ENCODE peak calls at places on chromosome 11, in four cellular contexts. A is heart right ventricle; N is CD8-positive, alpha-beta T cell; P is neuronal stem cell. F is an unnamed sample. For H3K36me3, the result is how much of the 10 kb centered on the place peaks cover.

GRCh38 chr11:46541593-46542371 is 52.0 kb downstream of the AMBRA1 start:
- DNase-seq in A (peak), P (no peak), N (no peak), F (no peak)

GRCh38 chr11:90500922-90501568 is 278.2 kb upstream of the CHORDC1 start:
- DNase-seq in A (no peak), N (no peak), P (no peak), F (no peak)

GRCh38 chr11:122367809-122368231 is 251.8 kb upstream of the BLID start:
- DNase-seq in P (no peak), A (no peak), N (no peak), F (no peak)

GRCh38 chr11:70491696-70492472 is 93.6 kb downstream of the CTTN start:
- DNase-seq in A (no peak), N (no peak), P (no peak), F (peak)

GRCh38 chr11:128480665-128481064 is 106.7 kb downstream of the ETS1 start:
- DNase-seq in A (no peak), N (no peak), P (no peak), F (no peak)

GRCh38 chr11:60563553-60564235 is 48.5 kb downstream of the MS4A13 start:
- DNase-seq in P (no peak), A (no peak), N (no peak), F (peak)

GRCh38 chr11:79592441-79593223 is 151.8 kb upstream of the TENM4 start:
- DNase-seq in A (no peak), N (no peak), P (no peak), F (no peak)

GRCh38 chr11:11157201-11157600 is 195.8 kb downstream of the CSNK2A3 start:
- DNase-seq in N (peak), A (no peak), P (no peak), F (peak)

GRCh38 chr11:17544181-17544622 is at the start of gene USH1C:
- DNase-seq in N (no peak), P (no peak), A (peak), F (no peak)

GRCh38 chr11:27619039-27619438 is 81.2 kb downstream of the BDNF start:
- DNase-seq in A (no peak), N (no peak), P (no peak), F (no peak)

GRCh38 chr11:30260813-30261212 is 30.0 kb downstream of the FSHB start:
- DNase-seq in P (no peak), A (no peak), N (no peak), F (no peak)

GRCh38 chr11:17972987-17973386 is 39.9 kb downstream of the SERGEF start:
- DNase-seq in P (peak), A (peak), N (no peak), F (peak)

GRCh38 chr11:125164091-125164421 is 495 bp upstream of the PKNOX2 start:
- DNase-seq in A (no peak), N (no peak), P (no peak), F (no peak)
- H3K4me3 ChIP-seq in A (peak), N (no peak), P (no peak), F (peak)

DNA sequence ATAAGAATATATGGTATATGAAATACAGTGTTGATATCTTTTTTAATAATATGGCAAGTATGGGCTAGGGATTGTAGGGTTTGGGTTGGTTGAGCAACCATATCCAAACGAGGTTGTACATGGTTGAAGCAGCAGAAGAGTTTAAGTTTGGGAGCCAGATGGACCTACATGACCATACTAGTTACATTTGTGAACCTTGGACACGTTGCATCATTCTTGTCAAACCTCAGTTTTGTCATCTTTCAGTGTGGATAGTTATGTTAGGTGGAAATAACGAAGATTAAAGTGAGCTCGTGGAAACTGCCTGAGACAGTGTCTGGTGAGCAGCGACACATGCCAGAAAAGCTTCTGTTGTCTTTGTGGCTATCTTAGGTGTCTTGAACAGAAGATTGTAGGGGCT is 307.1 kb upstream of the KIRREL3 start:
- DNase-seq in A (no peak), P (no peak), N (no peak), F (no peak)
- H3K36me3 ChIP-seq in A (under half), P (under half), N (under half), F (under half)

DNA sequence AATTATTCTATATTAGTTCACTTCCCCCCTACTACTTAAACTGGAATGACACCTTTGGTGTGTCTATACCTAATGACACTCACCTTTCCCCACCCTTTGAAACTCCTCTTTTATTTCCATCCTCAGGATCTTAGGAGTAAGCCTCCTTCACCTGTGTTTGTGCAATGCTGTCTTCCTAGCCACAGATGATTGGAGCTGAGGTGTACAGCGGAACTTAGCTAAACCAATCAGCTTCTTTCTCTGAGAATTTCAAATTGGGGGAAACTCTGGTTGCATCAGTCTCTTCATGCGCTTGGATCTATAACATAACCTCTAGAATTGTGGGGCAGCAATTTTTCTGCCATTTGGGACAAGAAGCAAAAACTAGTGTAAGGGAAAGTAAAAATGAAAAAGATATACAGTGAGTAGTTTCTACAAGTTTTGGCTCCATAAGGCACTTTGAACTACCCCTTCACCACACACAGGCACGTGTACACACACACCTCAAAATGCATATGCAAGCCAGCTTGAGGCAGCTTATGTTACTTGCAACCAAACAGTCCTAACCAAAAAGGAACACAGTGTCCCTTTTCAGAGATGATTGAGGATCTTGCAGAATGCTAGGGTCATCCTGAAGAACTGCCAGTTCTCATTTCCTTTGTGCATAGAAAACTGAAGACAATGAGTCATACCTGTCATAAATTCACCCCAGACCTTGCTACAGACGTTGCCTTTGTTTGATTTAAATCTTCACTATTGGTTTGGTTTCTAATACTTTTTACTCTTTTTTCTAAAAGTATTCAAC is 36.0 kb upstream of the LDLRAD3 start:
- DNase-seq in P (no peak), A (no peak), N (no peak), F (no peak)
- H3K4me3 ChIP-seq in P (no peak), A (no peak), N (no peak), F (no peak)

GRCh38 chr11:105273660-105274280 is 134.2 kb upstream of the CARD18 start:
- DNase-seq in P (no peak), N (no peak), A (no peak), F (no peak)
- H3K36me3 ChIP-seq in P (under half), N (under half), A (under half), F (under half)

GRCh38 chr11:50246183-50246582 is 213.5 kb downstream of the OR4C45 start:
- DNase-seq in P (no peak), A (no peak), N (no peak), F (no peak)

GRCh38 chr11:50247309-50247874 is 214.7 kb downstream of the OR4C45 start:
- DNase-seq in A (no peak), P (no peak), N (no peak), F (no peak)

DNA sequence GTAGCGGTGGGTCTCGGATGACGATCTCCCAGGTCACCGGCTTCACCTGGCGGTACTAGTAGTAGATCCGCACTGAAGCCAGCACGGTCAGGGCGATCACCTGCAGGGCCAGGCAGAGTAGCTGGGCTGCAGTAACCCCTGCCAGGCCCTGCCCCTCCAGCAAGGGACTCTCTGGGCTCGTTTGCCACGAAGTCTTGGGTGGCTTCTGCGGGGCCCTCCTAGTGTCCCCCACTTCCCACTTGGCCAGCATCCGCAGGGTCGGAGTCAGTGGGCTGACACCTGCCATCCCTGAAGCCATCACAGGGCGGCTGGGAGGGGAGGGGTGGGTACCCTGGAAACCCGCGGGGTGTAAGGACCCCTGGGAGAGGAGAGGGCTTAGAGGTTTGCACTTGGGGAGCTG is 214.0 kb downstream of the OR4C45 start:
- DNase-seq in A (no peak), P (no peak), N (no peak), F (no peak)
- H3K4me3 ChIP-seq in A (no peak), P (no peak), N (no peak), F (no peak)